ENCODE peak calls at places on chromosomes 1 and 21, in seven cellular contexts. E is K562, P is stomach, Z is cardiac muscle cell, X is tibial artery, S is PC-9, T is GM23338. I is an unnamed sample.

GRCh38 chr1:17643861-17644703 is 104.6 kb downstream of the ARHGEF10L start:
- DNase-seq in E (no peak), P (no peak), Z (no peak), X (no peak), S (no peak), T (peak; percentile 24), I (no peak)

GRCh38 chr1:7278045-7278444 is 492.8 kb downstream of the CAMTA1 start:
- DNase-seq in E (no peak), P (peak; percentile 64), Z (no peak), X (no peak), S (no peak), T (no peak), I (no peak)

GRCh38 chr1:218591966-218592365 is 246.8 kb downstream of the TGFB2 start:
- DNase-seq in E (no peak), P (no peak), Z (no peak), X (no peak), S (no peak), T (no peak), I (no peak)

GRCh38 chr1:62175568-62176179 is 19.0 kb upstream of the L1TD1 start:
- DNase-seq in E (peak; percentile 34), P (peak; percentile 51), Z (peak; percentile 63), X (no peak), S (peak; percentile 61), T (peak; percentile 83), I (peak; percentile 20)

GRCh38 chr1:55466343-55466742 is 251.2 kb upstream of the USP24 start:
- DNase-seq in E (no peak), P (no peak), Z (no peak), X (no peak), S (peak; percentile 40), T (no peak), I (no peak)

GRCh38 chr21:45093064-45093532 is 18.7 kb downstream of the ADARB1 start:
- DNase-seq in E (no peak), P (peak; percentile 43), Z (no peak), X (no peak), S (no peak), T (no peak), I (peak; percentile 62)

GRCh38 chr1:167832693-167833092 is 81.2 kb downstream of the ADCY10 start:
- DNase-seq in E (peak; percentile 57), P (no peak), Z (no peak), X (no peak), S (no peak), T (peak; percentile 58), I (no peak)

GRCh38 chr1:33093004-33093403 is 12.1 kb downstream of the AZIN2 start:
- DNase-seq in E (peak; percentile 62), P (no peak), Z (no peak), X (no peak), S (no peak), T (peak; percentile 55), I (no peak)

GRCh38 chr1:168287237-168287664 is 6.6 kb downstream of the TBX19 start:
- DNase-seq in E (peak; percentile 70), P (no peak), Z (peak; percentile 66), X (no peak), S (no peak), T (no peak), I (no peak)

GRCh38 chr1:12573015-12573825 is 44.8 kb downstream of the DHRS3 start:
- DNase-seq in E (no peak), P (no peak), Z (peak; percentile 68), X (no peak), S (no peak), T (no peak), I (no peak)

GRCh38 chr1:29129916-29130315 is 6.2 kb upstream of the TMEM200B start:
- DNase-seq in E (no peak), P (no peak), Z (no peak), X (no peak), S (no peak), T (no peak), I (no peak)

GRCh38 chr1:53061859-53062714 is at the start of gene PODN:
- DNase-seq in E (no peak), P (no peak), Z (peak; percentile 65), X (peak; percentile 77), S (no peak), T (peak; percentile 59), I (no peak)

GRCh38 chr1:51321924-51322280 is 8.5 kb downstream of the TTC39A start:
- DNase-seq in E (no peak), P (no peak), Z (no peak), X (no peak), S (no peak), T (no peak), I (no peak)

GRCh38 chr1:117654485-117655219 is 48.8 kb downstream of the TENT5C start:
- DNase-seq in E (no peak), P (no peak), Z (no peak), X (no peak), S (no peak), T (no peak), I (no peak)

GRCh38 chr1:213060836-213061235 is 9.8 kb downstream of the RPS6KC1 start:
- DNase-seq in E (no peak), P (no peak), Z (no peak), X (no peak), S (no peak), T (no peak), I (no peak)

GRCh38 chr1:28449904-28450303 is 55.9 kb upstream of the RCC1 start:
- DNase-seq in E (peak; percentile 85), P (no peak), Z (peak; percentile 61), X (no peak), S (peak; percentile 53), T (no peak), I (no peak)

GRCh38 chr1:160951443-160952128 is 3.0 kb downstream of the ITLN2 start:
- DNase-seq in E (peak; percentile 62), P (peak; percentile 82), Z (peak; percentile 84), X (no peak), S (peak; percentile 62), T (peak; percentile 85), I (peak; percentile 30)

GRCh38 chr1:8096105-8097011 is 70.2 kb upstream of the ERRFI1 start:
- DNase-seq in E (no peak), P (no peak), Z (peak; percentile 81), X (no peak), S (no peak), T (no peak), I (no peak)

GRCh38 chr1:191438979-191439378 is 719.3 kb upstream of the RGS18 start:
- DNase-seq in E (no peak), P (no peak), Z (no peak), X (no peak), S (no peak), T (no peak), I (no peak)

GRCh38 chr1:62336638-62337534 is 17.7 kb upstream of the KANK4 start:
- DNase-seq in E (no peak), P (no peak), Z (no peak), X (no peak), S (no peak), T (no peak), I (no peak)

GRCh38 chr1:200206761-200207160 is 179.3 kb downstream of the NR5A2 start:
- DNase-seq in E (no peak), P (no peak), Z (no peak), X (no peak), S (no peak), T (no peak), I (no peak)

GRCh38 chr1:26839339-26839722 is 12.8 kb downstream of the ZDHHC18 start:
- DNase-seq in E (no peak), P (no peak), Z (no peak), X (no peak), S (no peak), T (no peak), I (no peak)

GRCh38 chr1:93910305-93910704 is 1.1 kb upstream of the GCLM start:
- DNase-seq in E (no peak), P (no peak), Z (no peak), X (no peak), S (no peak), T (no peak), I (no peak)

GRCh38 chr1:67239738-67240137 is 67.9 kb upstream of the IL12RB2 start:
- DNase-seq in E (no peak), P (no peak), Z (no peak), X (no peak), S (no peak), T (no peak), I (no peak)

GRCh38 chr21:41766051-41766882 is 585 bp downstream of the RIPK4 start:
- DNase-seq in E (no peak), P (no peak), Z (peak; percentile 30), X (no peak), S (no peak), T (no peak), I (peak; percentile 75)

GRCh38 chr21:17793675-17794123 is 25.5 kb downstream of the C21orf91 start:
- DNase-seq in E (no peak), P (no peak), Z (peak; percentile 19), X (no peak), S (no peak), T (no peak), I (no peak)

GRCh38 chr1:153962088-153963029 is 978 bp downstream of the SLC39A1 start:
- DNase-seq in E (no peak), P (peak; percentile 63), Z (peak; percentile 57), X (no peak), S (peak; percentile 57), T (peak; percentile 32), I (no peak)

DNA sequence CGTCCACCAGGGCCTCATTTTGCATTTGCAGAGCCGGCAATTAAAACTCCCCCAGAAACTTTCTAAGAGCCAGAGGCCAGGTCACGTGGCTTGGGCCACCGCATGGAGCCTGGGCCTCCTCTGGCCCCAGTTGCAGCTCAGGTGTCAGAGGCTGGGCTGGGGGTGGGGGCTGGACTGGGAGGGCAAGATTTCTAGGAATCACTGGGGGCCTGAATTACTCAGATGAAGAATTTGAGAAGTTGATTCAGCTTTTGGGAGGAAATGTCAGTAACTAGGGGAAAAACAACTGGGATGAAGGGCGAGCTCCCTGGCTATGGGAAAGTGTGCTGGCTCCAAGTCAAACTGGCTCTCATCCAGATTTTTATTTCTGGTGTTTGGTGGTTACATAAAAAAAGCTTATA is 151.0 kb downstream of the CDC7 start:
- DNase-seq in E (peak; percentile 46), P (no peak), Z (peak; percentile 82), X (peak; percentile 75), S (no peak), T (no peak), I (peak; percentile 30)
- H3K27ac ChIP-seq in E (no peak overlapping the region), P (peak overlapping the region; percentile 80), Z (no peak overlapping the region), X (peak overlapping the region; percentile 73), S (no peak overlapping the region), T (no peak overlapping the region), I (no peak overlapping the region)

GRCh38 chr1:223835754-223836153 is 10.0 kb downstream of the TP53BP2 start:
- DNase-seq in E (no peak), P (no peak), Z (peak; percentile 45), X (no peak), S (no peak), T (no peak), I (no peak)
- H3K4me1 ChIP-seq in E (peaks cover 15% of the 10 kb centered on the region), P (peaks cover 38% of the 10 kb centered on the region), Z (peaks cover 85% of the 10 kb centered on the region), X (peaks cover 38% of the 10 kb centered on the region), S (peaks cover 77% of the 10 kb centered on the region), T (peaks cover 51% of the 10 kb centered on the region), I (peaks cover 58% of the 10 kb centered on the region)

GRCh38 chr1:171641076-171641864 is 11.2 kb downstream of the MYOC start:
- DNase-seq in E (no peak), P (no peak), Z (no peak), X (no peak), S (no peak), T (peak; percentile 67), I (no peak)
- TF ChIP-seq CTCF in E (peak; percentile 32), P (no peak), Z (no peak), X (no peak), S (no peak), T (peak; percentile 45), I (no peak)

DNA sequence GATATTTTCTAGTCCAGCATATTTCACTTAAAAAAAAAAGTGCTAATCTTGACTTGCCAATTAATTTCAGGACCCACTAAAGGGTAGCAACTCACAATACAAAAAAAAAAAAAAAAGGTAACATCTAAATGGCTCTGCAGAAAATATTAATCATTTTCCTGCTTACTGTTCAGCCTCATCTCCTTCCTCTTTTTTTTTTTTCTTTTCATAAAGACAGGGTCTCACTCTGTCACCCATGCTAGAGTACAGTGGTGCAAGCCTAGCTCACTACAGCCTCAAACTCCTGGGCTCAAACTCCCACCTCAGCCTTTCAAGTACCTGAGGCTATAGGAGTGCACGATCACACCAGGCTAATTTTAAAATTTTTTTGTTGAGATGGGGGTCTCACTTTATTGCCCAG is 30.4 kb downstream of the TTC13 start:
- DNase-seq in E (no peak), P (no peak), Z (no peak), X (no peak), S (no peak), T (no peak), I (no peak)
- H3K27ac ChIP-seq in E (no peak overlapping the region), P (no peak overlapping the region), Z (no peak overlapping the region), X (no peak overlapping the region), S (no peak overlapping the region), T (no peak overlapping the region), I (no peak overlapping the region)